ENCODE peak calls at places on chromosomes 13 and 19, in four cellular contexts. Y is K562, Q is HepG2, S is GM12878. L is an unnamed sample.

GRCh38 chr19:40433391-40434216 is 7.8 kb upstream of the SERTAD1 start:
- DNase-seq in Y (peak; percentile 92), Q (peak; percentile 78), S (no peak), L (peak; percentile 80)

GRCh38 chr13:41597348-41598041 is 140.1 kb downstream of the RGCC start:
- DNase-seq in Y (no peak), Q (no peak), S (no peak), L (no peak)

GRCh38 chr19:56543776-56544175 is 5.0 kb downstream of the ZFP28 start:
- DNase-seq in Y (no peak), Q (no peak), S (no peak), L (no peak)

GRCh38 chr13:27352698-27353097 is 71.7 kb upstream of the GTF3A start:
- DNase-seq in Y (no peak), Q (no peak), S (no peak), L (no peak)

GRCh38 chr13:74026753-74027152 is 107.5 kb downstream of the KLF12 start:
- DNase-seq in Y (no peak), Q (no peak), S (peak; percentile 71), L (peak; percentile 53)

GRCh38 chr19:1245884-1246816 is 2.2 kb upstream of the MIDN start:
- DNase-seq in Y (no peak), Q (peak; percentile 88), S (no peak), L (peak; percentile 40)

GRCh38 chr19:1232231-1232637 is 5.6 kb downstream of the CBARP start:
- DNase-seq in Y (no peak), Q (no peak), S (no peak), L (no peak)

GRCh38 chr19:4094761-4095487 is 28.2 kb upstream of the ZBTB7A start:
- DNase-seq in Y (no peak), Q (no peak), S (no peak), L (no peak)

GRCh38 chr19:40236366-40236765 is 9.9 kb upstream of the CCNP start:
- DNase-seq in Y (no peak), Q (no peak), S (no peak), L (no peak)

GRCh38 chr19:29812080-29812880 is 489 bp downstream of the CCNE1 start:
- DNase-seq in Y (peak; percentile 71), Q (no peak), S (no peak), L (peak; percentile 30)

GRCh38 chr19:38741670-38742069 is 2.6 kb downstream of the CAPN12 start:
- DNase-seq in Y (no peak), Q (no peak), S (no peak), L (no peak)

GRCh38 chr19:3154957-3155736 is 19.3 kb downstream of the GNA15 start:
- DNase-seq in Y (peak; percentile 93), Q (peak; percentile 50), S (peak; percentile 88), L (no peak)

GRCh38 chr19:9856609-9857008 is 21.5 kb downstream of the PIN1 start:
- DNase-seq in Y (no peak), Q (no peak), S (no peak), L (no peak)

GRCh38 chr19:53991224-53992113 is at the start of gene CACNG6:
- DNase-seq in Y (no peak), Q (no peak), S (no peak), L (peak; percentile 69)

GRCh38 chr19:29807870-29808405 is 3.9 kb upstream of the CCNE1 start:
- DNase-seq in Y (no peak), Q (no peak), S (no peak), L (no peak)

GRCh38 chr13:42048323-42048624 is 174 bp upstream of the DGKH start:
- DNase-seq in Y (no peak), Q (no peak), S (no peak), L (no peak)

GRCh38 chr13:94673841-94674240 is 38.5 kb downstream of the SOX21 start:
- DNase-seq in Y (no peak), Q (no peak), S (no peak), L (peak; percentile 33)

GRCh38 chr13:107534548-107534947 is 680.8 kb downstream of the LIG4 start:
- DNase-seq in Y (no peak), Q (no peak), S (no peak), L (no peak)

GRCh38 chr19:35207391-35207871 is 21.1 kb downstream of the FAM187B start:
- DNase-seq in Y (no peak), Q (no peak), S (no peak), L (no peak)

GRCh38 chr19:15170345-15170744 is 30.4 kb downstream of the NOTCH3 start:
- DNase-seq in Y (peak; percentile 87), Q (no peak), S (no peak), L (peak; percentile 82)

GRCh38 chr13:98688373-98688772 is 64.1 kb downstream of the SLC15A1 start:
- DNase-seq in Y (no peak), Q (no peak), S (no peak), L (no peak)

GRCh38 chr13:77345150-77345780 is 18.4 kb upstream of the MYCBP2 start:
- DNase-seq in Y (no peak), Q (no peak), S (no peak), L (no peak)

GRCh38 chr19:6956573-6956972 is 64.7 kb downstream of the MBD3L2B start:
- DNase-seq in Y (no peak), Q (no peak), S (no peak), L (no peak)

GRCh38 chr13:81551036-81551435 is 1210.1 kb upstream of the SPRY2 start:
- DNase-seq in Y (no peak), Q (no peak), S (no peak), L (no peak)

GRCh38 chr13:46097015-46097414 is 7.8 kb downstream of the CPB2 start:
- DNase-seq in Y (no peak), Q (no peak), S (no peak), L (no peak)

GRCh38 chr13:49759503-49759902 is 33.0 kb downstream of the KPNA3 start:
- DNase-seq in Y (no peak), Q (no peak), S (no peak), L (no peak)

GRCh38 chr19:53877361-53877766 is 4.6 kb upstream of the PRKCG start:
- DNase-seq in Y (no peak), Q (no peak), S (no peak), L (no peak)

GRCh38 chr19:35225951-35226350 is 2.6 kb downstream of the FAM187B start:
- DNase-seq in Y (no peak), Q (no peak), S (no peak), L (no peak)

GRCh38 chr13:104422668-104423067 is 1356.5 kb upstream of the SLC10A2 start:
- DNase-seq in Y (no peak), Q (no peak), S (no peak), L (no peak)

GRCh38 chr19:3801412-3802096 is 15.4 kb upstream of the MATK start:
- DNase-seq in Y (peak; percentile 56), Q (no peak), S (no peak), L (peak; percentile 74)

GRCh38 chr13:66895780-66896179 is 334.4 kb downstream of the PCDH9 start:
- DNase-seq in Y (no peak), Q (no peak), S (no peak), L (no peak)

GRCh38 chr13:45086484-45086883 is 33.8 kb upstream of the GTF2F2 start:
- DNase-seq in Y (no peak), Q (no peak), S (no peak), L (no peak)

GRCh38 chr19:33628921-33629825 is 7.4 kb downstream of the CHST8 start:
- DNase-seq in Y (no peak), Q (no peak), S (no peak), L (no peak)

GRCh38 chr13:27482996-27483395 is 32.6 kb upstream of the MTIF3 start:
- DNase-seq in Y (no peak), Q (no peak), S (peak; percentile 55), L (no peak)

GRCh38 chr19:50432658-50433057 is at the start of gene MYBPC2:
- DNase-seq in Y (peak; percentile 48), Q (no peak), S (no peak), L (no peak)

GRCh38 chr13:32045963-32046785 is 14.6 kb downstream of the FRY start:
- DNase-seq in Y (no peak), Q (peak; percentile 92), S (no peak), L (no peak)

GRCh38 chr19:47130589-47131168 is at the start of gene SAE1:
- DNase-seq in Y (peak; percentile 97), Q (peak; percentile 97), S (peak; percentile 95), L (peak; percentile 97)
- TF ChIP-seq CTCF in Y (peak; percentile 67), Q (peak; percentile 90), S (peak; percentile 56), L (no peak)

DNA sequence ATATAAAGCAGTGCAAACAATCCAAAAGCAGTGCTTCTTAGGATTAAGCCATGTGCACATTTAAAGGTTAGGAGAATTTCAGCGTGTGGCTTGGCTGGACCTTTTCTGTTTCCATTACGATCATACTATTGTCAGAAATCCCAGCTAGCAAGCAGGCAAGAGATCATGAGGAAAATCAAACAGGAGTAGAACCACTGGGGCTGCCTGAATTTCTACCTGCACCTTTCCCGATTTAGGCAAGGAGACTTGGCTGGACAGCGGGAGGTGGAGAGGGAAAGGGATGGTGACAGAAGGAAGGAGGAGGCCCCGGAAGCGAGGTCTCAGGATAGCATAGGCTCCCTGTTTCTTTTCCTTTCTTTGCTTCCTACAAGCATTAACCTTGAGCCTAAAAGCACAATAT is 102.5 kb downstream of the FGF14 start:
- DNase-seq in Y (no peak), Q (no peak), S (no peak), L (no peak)
- TF ChIP-seq CBFB in Y (no peak), Q (no peak), S (no peak), L (no peak)

DNA sequence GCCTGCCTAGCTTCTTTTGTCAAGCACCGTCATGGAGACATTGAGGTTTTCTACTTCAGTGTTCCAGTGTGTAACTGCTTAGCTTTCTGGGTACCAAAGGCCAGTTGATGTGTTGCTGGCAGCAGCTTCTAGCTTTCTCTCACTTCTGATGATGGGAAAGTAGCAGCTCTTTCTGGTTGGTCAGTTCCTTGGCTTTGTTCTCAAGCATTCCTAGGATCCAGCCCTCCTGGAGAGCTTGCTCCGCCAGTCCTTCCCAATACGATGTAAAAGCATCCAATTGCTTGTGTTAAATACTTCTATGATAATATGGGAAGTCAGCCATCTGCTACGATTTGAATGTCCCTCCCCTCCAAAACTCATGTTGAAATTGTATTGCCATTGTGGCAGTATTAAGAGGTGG is 182.8 kb downstream of the UGGT2 start:
- DNase-seq in Y (no peak), Q (no peak), S (no peak), L (no peak)
- TF ChIP-seq ATF3 in Y (no peak), Q (no peak), S (no peak), L (no peak)

GRCh38 chr13:109497917-109498316 is 288.5 kb downstream of the IRS2 start:
- DNase-seq in Y (no peak), Q (no peak), S (no peak), L (no peak)

GRCh38 chr13:109496216-109496615 is 290.2 kb downstream of the IRS2 start:
- DNase-seq in Y (no peak), Q (no peak), S (no peak), L (no peak)

GRCh38 chr13:109494955-109495354 is 291.4 kb downstream of the IRS2 start:
- DNase-seq in Y (no peak), Q (no peak), S (no peak), L (no peak)

DNA sequence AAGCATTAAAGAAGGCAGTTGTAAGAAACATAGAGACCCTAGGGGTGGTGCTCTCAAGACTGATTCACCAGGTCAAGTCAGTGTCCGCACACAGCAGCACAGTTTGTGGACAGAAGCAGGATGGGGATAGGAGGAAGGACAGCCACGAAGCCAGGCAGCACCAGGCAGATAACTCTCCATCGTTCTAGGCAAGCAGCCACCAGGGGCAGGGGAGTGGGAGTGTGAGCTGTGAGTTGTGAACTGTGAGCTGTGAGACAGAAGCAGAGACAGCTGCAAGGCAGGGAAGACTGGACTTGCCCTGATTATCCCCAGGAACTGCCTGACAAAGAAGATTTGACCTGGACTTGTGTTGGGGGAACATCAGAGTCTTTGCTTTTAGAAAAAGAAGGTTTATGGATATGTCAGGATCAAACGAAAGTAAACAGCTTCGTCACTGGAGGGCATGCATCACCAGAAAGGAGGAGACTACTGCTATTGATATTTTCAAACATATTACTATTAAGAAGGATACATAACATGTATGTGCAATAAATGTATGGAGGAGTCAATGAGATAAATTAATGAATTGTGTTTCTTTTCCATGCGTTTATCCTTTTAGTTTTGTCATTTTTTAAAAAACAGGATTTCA is 286.1 kb downstream of the IRS2 start:
- DNase-seq in Y (no peak), Q (no peak), S (no peak), L (peak; percentile 29)
- TF ChIP-seq CTCF in Y (no peak), Q (no peak), S (no peak), L (no peak)